ENCODE peak calls at places on chromosomes 2 and 18, in ten cellular contexts. One of them, this sample, is unnamed.

GRCh38 chr2:64636105-64636873 is 17.4 kb downstream of the SERTAD2 start:
- DNase-seq in D721Med: no peak
- DNase-seq in NCI-H2081: no peak
- DNase-seq in NB4: peak
- DNase-seq in HFFc6: no peak
- DNase-seq in Calu3: no peak
- DNase-seq in ACHN: no peak
- DNase-seq in colonic mucosa: no peak
- DNase-seq in RCC 7860: no peak
- DNase-seq in transverse colon: no peak
- DNase-seq in this sample: no peak

GRCh38 chr18:78681934-78682333 is 297.7 kb upstream of the SALL3 start:
- DNase-seq in D721Med: no peak
- DNase-seq in NCI-H2081: no peak
- DNase-seq in NB4: no peak
- DNase-seq in HFFc6: no peak
- DNase-seq in Calu3: no peak
- DNase-seq in ACHN: no peak
- DNase-seq in colonic mucosa: no peak
- DNase-seq in RCC 7860: no peak
- DNase-seq in transverse colon: no peak
- DNase-seq in this sample: no peak

GRCh38 chr18:27839141-27839540 is 337.8 kb downstream of the CDH2 start:
- DNase-seq in D721Med: no peak
- DNase-seq in NCI-H2081: no peak
- DNase-seq in NB4: no peak
- DNase-seq in HFFc6: peak
- DNase-seq in Calu3: peak
- DNase-seq in ACHN: peak
- DNase-seq in colonic mucosa: no peak
- DNase-seq in RCC 7860: peak
- DNase-seq in transverse colon: no peak
- DNase-seq in this sample: no peak

GRCh38 chr2:202035089-202035940 is 1.7 kb downstream of the FZD7 start:
- DNase-seq in D721Med: no peak
- DNase-seq in NCI-H2081: no peak
- DNase-seq in NB4: no peak
- DNase-seq in HFFc6: peak
- DNase-seq in Calu3: no peak
- DNase-seq in ACHN: no peak
- DNase-seq in colonic mucosa: peak
- DNase-seq in RCC 7860: no peak
- DNase-seq in transverse colon: peak
- DNase-seq in this sample: peak

GRCh38 chr2:102172749-102173148 is 14.1 kb upstream of the IL1RL2 start:
- DNase-seq in D721Med: no peak
- DNase-seq in NCI-H2081: no peak
- DNase-seq in NB4: peak
- DNase-seq in HFFc6: no peak
- DNase-seq in Calu3: no peak
- DNase-seq in ACHN: no peak
- DNase-seq in colonic mucosa: no peak
- DNase-seq in RCC 7860: no peak
- DNase-seq in transverse colon: no peak
- DNase-seq in this sample: no peak

GRCh38 chr2:215479121-215479520 is 43.3 kb upstream of the FN1 start:
- DNase-seq in D721Med: no peak
- DNase-seq in NCI-H2081: no peak
- DNase-seq in NB4: no peak
- DNase-seq in HFFc6: no peak
- DNase-seq in Calu3: no peak
- DNase-seq in ACHN: no peak
- DNase-seq in colonic mucosa: no peak
- DNase-seq in RCC 7860: no peak
- DNase-seq in transverse colon: no peak
- DNase-seq in this sample: no peak

GRCh38 chr2:85753525-85754312 is at the start of gene ATOH8:
- DNase-seq in D721Med: no peak
- DNase-seq in NCI-H2081: peak
- DNase-seq in NB4: peak
- DNase-seq in HFFc6: peak
- DNase-seq in Calu3: peak
- DNase-seq in ACHN: peak
- DNase-seq in colonic mucosa: peak
- DNase-seq in RCC 7860: no peak
- DNase-seq in transverse colon: peak
- DNase-seq in this sample: peak

GRCh38 chr18:12255626-12256026 is 1.5 kb downstream of the CIDEA start:
- DNase-seq in D721Med: no peak
- DNase-seq in NCI-H2081: no peak
- DNase-seq in NB4: no peak
- DNase-seq in HFFc6: no peak
- DNase-seq in Calu3: no peak
- DNase-seq in ACHN: no peak
- DNase-seq in colonic mucosa: no peak
- DNase-seq in RCC 7860: peak
- DNase-seq in transverse colon: no peak
- DNase-seq in this sample: no peak

GRCh38 chr2:131641414-131642206 is 113.9 kb downstream of the CCDC74A start:
- DNase-seq in D721Med: no peak
- DNase-seq in NCI-H2081: no peak
- DNase-seq in NB4: peak
- DNase-seq in HFFc6: peak
- DNase-seq in Calu3: no peak
- DNase-seq in ACHN: no peak
- DNase-seq in colonic mucosa: no peak
- DNase-seq in RCC 7860: peak
- DNase-seq in transverse colon: no peak
- DNase-seq in this sample: no peak

GRCh38 chr2:96354492-96354891 is 18.9 kb downstream of the NCAPH start:
- DNase-seq in D721Med: no peak
- DNase-seq in NCI-H2081: no peak
- DNase-seq in NB4: no peak
- DNase-seq in HFFc6: no peak
- DNase-seq in Calu3: no peak
- DNase-seq in ACHN: no peak
- DNase-seq in colonic mucosa: no peak
- DNase-seq in RCC 7860: no peak
- DNase-seq in transverse colon: no peak
- DNase-seq in this sample: no peak

GRCh38 chr2:102943251-102943650 is 181.4 kb downstream of the TMEM182 start:
- DNase-seq in D721Med: no peak
- DNase-seq in NCI-H2081: no peak
- DNase-seq in NB4: no peak
- DNase-seq in HFFc6: no peak
- DNase-seq in Calu3: no peak
- DNase-seq in ACHN: no peak
- DNase-seq in colonic mucosa: no peak
- DNase-seq in RCC 7860: no peak
- DNase-seq in transverse colon: no peak
- DNase-seq in this sample: no peak

GRCh38 chr2:228590681-228591080 is 409.2 kb upstream of the SPHKAP start:
- DNase-seq in D721Med: no peak
- DNase-seq in NCI-H2081: no peak
- DNase-seq in NB4: no peak
- DNase-seq in HFFc6: no peak
- DNase-seq in Calu3: no peak
- DNase-seq in ACHN: no peak
- DNase-seq in colonic mucosa: no peak
- DNase-seq in RCC 7860: no peak
- DNase-seq in transverse colon: no peak
- DNase-seq in this sample: no peak

GRCh38 chr2:11901351-11902069 is 155.1 kb downstream of the LPIN1 start:
- DNase-seq in D721Med: no peak
- DNase-seq in NCI-H2081: no peak
- DNase-seq in NB4: no peak
- DNase-seq in HFFc6: no peak
- DNase-seq in Calu3: no peak
- DNase-seq in ACHN: no peak
- DNase-seq in colonic mucosa: no peak
- DNase-seq in RCC 7860: no peak
- DNase-seq in transverse colon: no peak
- DNase-seq in this sample: no peak

GRCh38 chr2:220181158-220181557 is 553.7 kb downstream of the SLC4A3 start:
- DNase-seq in D721Med: no peak
- DNase-seq in NCI-H2081: no peak
- DNase-seq in NB4: no peak
- DNase-seq in HFFc6: no peak
- DNase-seq in Calu3: no peak
- DNase-seq in ACHN: no peak
- DNase-seq in colonic mucosa: no peak
- DNase-seq in RCC 7860: no peak
- DNase-seq in transverse colon: no peak
- DNase-seq in this sample: no peak

GRCh38 chr2:25032094-25032493 is 9.8 kb upstream of the EFR3B start:
- DNase-seq in D721Med: no peak
- DNase-seq in NCI-H2081: no peak
- DNase-seq in NB4: peak
- DNase-seq in HFFc6: peak
- DNase-seq in Calu3: no peak
- DNase-seq in ACHN: no peak
- DNase-seq in colonic mucosa: no peak
- DNase-seq in RCC 7860: no peak
- DNase-seq in transverse colon: no peak
- DNase-seq in this sample: no peak